ENCODE peak calls at places on chromosomes 7 and 10, in four cellular contexts. W is HCT116, M is GM23338, P is hepatocyte. K is an unnamed sample.

GRCh38 chr10:75651452-75651851 is 220.0 kb downstream of the LRMDA start:
- DNase-seq in W (peak; percentile 15), M (peak; percentile 74), P (no peak), K (no peak)

GRCh38 chr10:52778511-52779392 is 6.2 kb upstream of the MBL2 start:
- DNase-seq in W (peak; percentile 24), M (peak; percentile 93), P (no peak), K (no peak)

GRCh38 chr7:7972128-7972527 is 3.5 kb downstream of the GLCCI1 start:
- DNase-seq in W (no peak), M (peak; percentile 4), P (no peak), K (no peak)

GRCh38 chr10:86905429-86905828 is 52.0 kb downstream of the MMRN2 start:
- DNase-seq in W (no peak), M (no peak), P (no peak), K (no peak)

GRCh38 chr7:18408461-18408860 is 87.1 kb upstream of the HDAC9 start:
- DNase-seq in W (no peak), M (peak; percentile 66), P (no peak), K (no peak)

GRCh38 chr10:131573256-131574215 is 262.0 kb upstream of the TCERG1L start:
- DNase-seq in W (no peak), M (no peak), P (no peak), K (no peak)

GRCh38 chr7:38820571-38820970 is 88.4 kb downstream of the VPS41 start:
- DNase-seq in W (no peak), M (no peak), P (no peak), K (no peak)

GRCh38 chr7:20798081-20798693 is 11.5 kb upstream of the SP8 start:
- DNase-seq in W (peak; percentile 54), M (peak; percentile 70), P (peak; percentile 72), K (peak; percentile 34)

GRCh38 chr7:67753891-67754290 is 757.3 kb downstream of the TYW1 start:
- DNase-seq in W (no peak), M (no peak), P (no peak), K (peak; percentile 46)

DNA sequence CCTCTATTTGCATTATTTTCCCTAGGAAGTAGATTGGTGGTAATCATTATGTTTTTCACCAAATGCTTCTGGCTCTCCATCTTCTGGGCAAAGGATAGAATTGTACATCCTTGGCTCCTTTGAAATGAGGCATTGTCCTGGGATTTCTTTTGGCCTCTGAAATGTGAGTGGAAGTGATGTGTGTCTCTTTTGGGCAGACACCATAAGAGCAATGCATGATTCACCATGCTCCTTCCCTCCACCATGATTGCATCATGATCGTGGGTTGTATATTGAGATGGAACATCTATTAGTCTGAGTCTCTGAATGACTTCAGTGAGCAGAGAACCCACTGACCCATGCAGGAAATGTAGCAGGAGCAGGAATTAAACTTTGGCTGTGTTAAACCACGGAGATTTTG is 49.2 kb downstream of the ADRA2A start:
- DNase-seq in W (no peak), M (no peak), P (no peak), K (no peak)
- H3K9me2 ChIP-seq in W (no peaks in the 10 kb centered on the region), M (peaks cover 8% of the 10 kb centered on the region), P (no peaks in the 10 kb centered on the region), K (no peaks in the 10 kb centered on the region)

GRCh38 chr10:62511656-62512055 is 137.5 kb downstream of the ZNF365 start:
- DNase-seq in W (no peak), M (no peak), P (no peak), K (no peak)

GRCh38 chr10:62511238-62511637 is 137.1 kb downstream of the ZNF365 start:
- DNase-seq in W (no peak), M (no peak), P (no peak), K (no peak)

GRCh38 chr10:62517252-62517651 is 143.1 kb downstream of the ZNF365 start:
- DNase-seq in W (no peak), M (no peak), P (no peak), K (no peak)

GRCh38 chr10:62512732-62513475 is 138.7 kb downstream of the ZNF365 start:
- DNase-seq in W (no peak), M (no peak), P (no peak), K (no peak)

DNA sequence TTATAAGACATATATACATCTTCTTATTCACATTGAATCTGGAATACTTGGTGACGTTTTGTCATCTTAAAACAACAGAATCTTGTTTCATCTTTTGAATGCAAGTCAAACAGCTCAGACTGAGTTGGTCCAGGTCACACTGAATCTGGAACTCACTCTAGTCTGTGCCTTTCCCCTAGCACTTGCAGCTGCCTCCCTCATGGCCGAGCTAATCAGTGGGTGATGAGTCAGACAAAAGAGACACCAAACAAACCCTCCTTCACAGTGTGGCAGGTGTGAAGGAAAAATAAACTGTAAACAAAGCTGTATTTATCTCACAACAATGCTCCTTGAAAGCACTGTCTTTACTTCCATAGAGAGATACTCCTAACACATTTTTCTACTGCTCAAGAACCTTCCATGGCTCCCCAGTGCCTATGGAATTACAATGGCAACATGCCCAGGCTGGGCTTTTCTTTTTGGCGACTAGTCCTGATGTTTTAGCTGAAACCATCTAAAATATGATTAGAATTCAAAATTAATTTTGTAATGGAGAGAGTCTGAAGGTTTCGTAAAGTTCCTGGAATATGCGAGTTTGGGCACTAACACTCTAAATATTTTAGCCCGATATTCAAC is 140.0 kb downstream of the ZNF365 start:
- DNase-seq in W (no peak), M (no peak), P (no peak), K (no peak)
- H3K9me2 ChIP-seq in W (no peaks in the 10 kb centered on the region), M (peaks cover 17% of the 10 kb centered on the region), P (no peaks in the 10 kb centered on the region), K (no peaks in the 10 kb centered on the region)

GRCh38 chr7:117015258-117016184 is 62.2 kb downstream of the ST7 start:
- DNase-seq in W (no peak), M (no peak), P (no peak), K (no peak)

GRCh38 chr7:117012284-117013174 is 59.2 kb downstream of the ST7 start:
- DNase-seq in W (peak; percentile 16), M (peak; percentile 70), P (peak; percentile 11), K (no peak)

GRCh38 chr7:117014673-117015133 is 61.4 kb downstream of the ST7 start:
- DNase-seq in W (no peak), M (peak; percentile 16), P (peak; percentile 74), K (no peak)

GRCh38 chr7:117011419-117012260 is 58.3 kb downstream of the ST7 start:
- DNase-seq in W (no peak), M (peak; percentile 23), P (no peak), K (no peak)

DNA sequence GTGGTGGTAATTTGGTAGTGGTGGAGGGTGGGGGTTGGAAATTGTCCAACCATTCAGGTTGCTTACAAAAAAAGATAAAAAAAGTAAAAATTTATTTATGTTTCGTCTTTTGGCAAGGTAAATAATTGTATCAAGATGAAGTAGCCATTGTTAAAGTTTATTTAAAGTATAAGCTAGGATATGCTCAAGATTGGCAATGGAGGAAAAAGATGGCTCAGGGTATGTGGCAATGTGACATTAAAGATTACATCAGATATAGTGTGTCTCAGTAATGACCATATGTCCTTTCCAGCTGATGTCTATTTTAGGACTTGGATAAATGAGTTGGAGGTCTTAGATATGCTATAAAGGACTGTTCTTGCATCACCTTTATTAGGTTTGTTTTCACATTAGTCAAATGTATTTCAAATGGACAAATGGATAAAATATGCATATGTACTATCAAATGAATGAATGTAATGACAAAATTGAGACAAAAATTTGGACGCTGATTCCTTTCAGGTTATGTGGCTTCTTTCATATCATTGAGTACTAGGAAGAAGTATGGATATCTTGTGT is 60.9 kb downstream of the ST7 start:
- DNase-seq in W (no peak), M (no peak), P (no peak), K (no peak)
- H3K9me2 ChIP-seq in W (no peaks in the 10 kb centered on the region), M (no peaks in the 10 kb centered on the region), P (no peaks in the 10 kb centered on the region), K (no peaks in the 10 kb centered on the region)

GRCh38 chr7:149819961-149820340 is 18.2 kb upstream of the ZNF862 start:
- DNase-seq in W (no peak), M (no peak), P (no peak), K (no peak)
- H3K9me2 ChIP-seq in W (no peaks in the 10 kb centered on the region), M (no peaks in the 10 kb centered on the region), P (no peaks in the 10 kb centered on the region), K (no peaks in the 10 kb centered on the region)

GRCh38 chr7:101986335-101986734 is 168.9 kb downstream of the CUX1 start:
- DNase-seq in W (no peak), M (no peak), P (peak; percentile 28), K (no peak)

GRCh38 chr7:101988513-101988912 is 171.1 kb downstream of the CUX1 start:
- DNase-seq in W (no peak), M (no peak), P (no peak), K (no peak)

GRCh38 chr7:101989101-101989500 is 171.7 kb downstream of the CUX1 start:
- DNase-seq in W (no peak), M (no peak), P (no peak), K (no peak)

GRCh38 chr7:101985646-101986199 is 168.3 kb downstream of the CUX1 start:
- DNase-seq in W (no peak), M (peak; percentile 62), P (no peak), K (no peak)

DNA sequence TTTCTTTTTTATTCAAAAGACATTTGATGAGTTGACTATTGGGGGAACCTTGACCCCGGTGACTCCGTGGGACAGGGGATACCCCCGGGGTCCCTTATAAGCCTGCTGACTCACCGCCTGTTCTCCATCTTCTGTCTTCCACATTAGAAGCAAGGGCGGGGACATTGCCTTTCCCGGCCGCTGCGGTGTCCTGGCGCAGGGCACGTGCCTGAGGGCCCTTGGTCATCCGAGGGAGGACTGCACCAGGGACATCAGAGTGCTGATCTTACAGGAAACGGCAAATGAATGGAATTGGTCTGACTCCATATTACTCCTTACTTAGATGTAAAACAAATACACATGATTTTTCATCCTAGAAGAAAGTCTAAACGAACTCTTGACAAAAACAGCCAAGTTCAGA is 170.1 kb downstream of the CUX1 start:
- DNase-seq in W (no peak), M (no peak), P (no peak), K (no peak)
- H3K9me2 ChIP-seq in W (no peaks in the 10 kb centered on the region), M (no peaks in the 10 kb centered on the region), P (no peaks in the 10 kb centered on the region), K (no peaks in the 10 kb centered on the region)